ENCODE peak calls at places on chromosomes 12 and 14, in four cellular contexts. B is activated naive CD4-positive, alpha-beta T cell; K is heart right ventricle; M is activated T-helper 1 cell treated with Interleukin-2 at 50 U/mL for 16 hours. O is an unnamed sample.

GRCh38 chr14:89011727-89012271 is 187.3 kb downstream of the TTC8 start:
- DNase-seq in M (no peak), B (no peak), K (no peak), O (no peak)

GRCh38 chr12:52615912-52616311 is 2.4 kb downstream of the KRT73 start:
- DNase-seq in M (no peak), B (no peak), K (no peak), O (no peak)

GRCh38 chr14:59389936-59390335 is 75.2 kb downstream of the GPR135 start:
- DNase-seq in K (no peak), B (no peak), M (no peak), O (no peak)

GRCh38 chr14:24092110-24092959 is 1.8 kb upstream of the PCK2 start:
- DNase-seq in B (no peak), M (no peak), K (no peak), O (no peak)

GRCh38 chr14:92719421-92719820 is 29.0 kb downstream of the LGMN start:
- DNase-seq in M (no peak), B (no peak), K (no peak), O (no peak)

GRCh38 chr12:65449400-65449799 is 170.9 kb downstream of the MSRB3 start:
- DNase-seq in K (no peak), M (no peak), B (no peak), O (no peak)

GRCh38 chr12:93825926-93826599 is 148.9 kb downstream of the CRADD start:
- DNase-seq in M (no peak), B (no peak), K (no peak), O (no peak)

GRCh38 chr12:83817730-83818129 is 1094.9 kb downstream of the SLC6A15 start:
- DNase-seq in B (no peak), M (no peak), K (no peak), O (no peak)

GRCh38 chr14:100025111-100025510 is 40.1 kb upstream of the EVL start:
- DNase-seq in B (no peak), K (no peak), M (no peak), O (no peak)

GRCh38 chr14:99832326-99832725 is 39.1 kb downstream of the EML1 start:
- DNase-seq in B (no peak), M (no peak), K (no peak), O (no peak)

GRCh38 chr12:110234197-110235154 is 46.6 kb upstream of the ATP2A2 start:
- DNase-seq in M (no peak), K (no peak), B (no peak), O (no peak)

GRCh38 chr12:98156697-98157096 is 358.7 kb upstream of the TMPO start:
- DNase-seq in K (no peak), B (no peak), M (no peak), O (no peak)

GRCh38 chr12:51904951-51905471 is 2.3 kb upstream of the ACVRL1 start:
- DNase-seq in M (no peak), K (no peak), B (no peak), O (peak)

GRCh38 chr14:64825498-64825897 is 54.2 kb downstream of the SPTB start:
- DNase-seq in B (no peak), K (no peak), M (no peak), O (no peak)

GRCh38 chr12:79127268-79127895 is 262.8 kb downstream of the SYT1 start:
- DNase-seq in B (no peak), M (no peak), K (no peak), O (no peak)

GRCh38 chr12:1918081-1918874 is at the start of gene CACNA2D4:
- DNase-seq in B (no peak), K (no peak), M (no peak), O (no peak)

GRCh38 chr14:61812347-61813100 is 50.3 kb downstream of the SNAPC1 start:
- DNase-seq in K (no peak), M (no peak), B (no peak), O (no peak)

GRCh38 chr12:108915632-108916133 is 35.8 kb downstream of the DAO start:
- DNase-seq in M (no peak), B (no peak), K (no peak), O (no peak)

GRCh38 chr12:114869091-114869834 is 185.3 kb upstream of the TBX3 start:
- DNase-seq in K (no peak), B (no peak), M (no peak), O (no peak)

GRCh38 chr14:54606178-54606577 is 39.2 kb downstream of the SAMD4A start:
- DNase-seq in M (no peak), K (peak), B (no peak), O (peak)